ENCODE peak calls at places on chromosomes 1 and 21, in eight cellular contexts. J, E, S, T, O, Z, I and A are unnamed samples.

GRCh38 chr1:47434051-47434842 is 3.6 kb upstream of the FOXD2 start:
- DNase-seq in J (no peak), E (no peak), S (no peak), T (no peak), O (peak; percentile 70), Z (no peak), I (no peak), A (no peak)

GRCh38 chr1:212613440-212614335 is 5.1 kb downstream of the ATF3 start:
- DNase-seq in J (no peak), E (no peak), S (peak; percentile 71), T (peak; percentile 45), O (no peak), Z (no peak), I (no peak), A (no peak)

GRCh38 chr21:39444406-39445145 is 1.0 kb downstream of the LCA5L start:
- DNase-seq in J (no peak), E (no peak), S (peak; percentile 61), T (peak; percentile 77), O (peak; percentile 58), Z (no peak), I (peak; percentile 91), A (no peak)

GRCh38 chr1:16904560-16905111 is 8.9 kb downstream of the RNU1-2 start:
- DNase-seq in J (peak; percentile 98), E (peak; percentile 100), S (peak; percentile 100), T (peak; percentile 100), O (peak; percentile 99), Z (peak; percentile 98), I (peak; percentile 97), A (peak; percentile 89)

GRCh38 chr1:62590970-62591368 is 6.4 kb upstream of the ANGPTL3 start:
- DNase-seq in J (no peak), E (no peak), S (no peak), T (no peak), O (no peak), Z (no peak), I (no peak), A (no peak)

GRCh38 chr21:28239345-28239744 is 753.3 kb downstream of the LTN1 start:
- DNase-seq in J (no peak), E (no peak), S (no peak), T (no peak), O (no peak), Z (no peak), I (peak; percentile 33), A (no peak)

GRCh38 chr1:115251340-115251748 is 86.7 kb downstream of the NGF start:
- DNase-seq in J (no peak), E (no peak), S (peak; percentile 27), T (peak; percentile 49), O (no peak), Z (no peak), I (no peak), A (no peak)

GRCh38 chr1:56525463-56526155 is 53.8 kb downstream of the PLPP3 start:
- DNase-seq in J (peak; percentile 70), E (no peak), S (peak; percentile 44), T (no peak), O (no peak), Z (no peak), I (no peak), A (no peak)

GRCh38 chr1:171715813-171716251 is 26.0 kb downstream of the VAMP4 start:
- DNase-seq in J (no peak), E (no peak), S (no peak), T (peak; percentile 68), O (peak; percentile 6), Z (no peak), I (peak; percentile 1), A (no peak)

GRCh38 chr1:42370876-42371549 is 9.6 kb upstream of the RIMKLA start:
- DNase-seq in J (no peak), E (no peak), S (no peak), T (no peak), O (no peak), Z (no peak), I (no peak), A (no peak)

GRCh38 chr1:166039805-166040204 is 127.0 kb downstream of the FAM78B start:
- DNase-seq in J (no peak), E (no peak), S (no peak), T (no peak), O (no peak), Z (no peak), I (no peak), A (no peak)

GRCh38 chr1:181485276-181486097 is 2.2 kb downstream of the CACNA1E start:
- DNase-seq in J (peak; percentile 43), E (no peak), S (no peak), T (peak; percentile 5), O (peak; percentile 67), Z (peak; percentile 55), I (peak; percentile 82), A (no peak)

GRCh38 chr1:14598498-14599172 is at the start of gene KAZN:
- DNase-seq in J (no peak), E (no peak), S (peak; percentile 60), T (peak; percentile 11), O (peak; percentile 87), Z (no peak), I (peak; percentile 87), A (peak; percentile 57)

GRCh38 chr1:190633488-190633887 is 155.8 kb upstream of the BRINP3 start:
- DNase-seq in J (no peak), E (no peak), S (no peak), T (no peak), O (peak; percentile 67), Z (no peak), I (peak; percentile 30), A (no peak)

GRCh38 chr1:211683396-211684297 is 8.2 kb upstream of the NEK2 start:
- DNase-seq in J (no peak), E (no peak), S (no peak), T (no peak), O (no peak), Z (no peak), I (no peak), A (no peak)

GRCh38 chr1:234852659-234853058 is 242.7 kb upstream of the IRF2BP2 start:
- DNase-seq in J (no peak), E (no peak), S (no peak), T (no peak), O (peak; percentile 60), Z (no peak), I (no peak), A (no peak)

GRCh38 chr1:12525311-12526181 is 92.5 kb downstream of the DHRS3 start:
- DNase-seq in J (no peak), E (no peak), S (no peak), T (peak; percentile 55), O (no peak), Z (no peak), I (no peak), A (no peak)

GRCh38 chr1:55374801-55375616 is 159.8 kb upstream of the USP24 start:
- DNase-seq in J (no peak), E (no peak), S (peak; percentile 15), T (no peak), O (no peak), Z (no peak), I (no peak), A (no peak)

GRCh38 chr1:56821462-56821797 is 2.2 kb upstream of the FYB2 start:
- DNase-seq in J (no peak), E (no peak), S (no peak), T (no peak), O (peak; percentile 90), Z (no peak), I (no peak), A (no peak)

GRCh38 chr1:182527680-182528079 is 61.4 kb downstream of the RNASEL start:
- DNase-seq in J (no peak), E (no peak), S (no peak), T (no peak), O (no peak), Z (no peak), I (no peak), A (no peak)

GRCh38 chr21:43188712-43189151 is 19.9 kb downstream of the CRYAA start:
- DNase-seq in J (no peak), E (no peak), S (no peak), T (no peak), O (no peak), Z (peak; percentile 36), I (no peak), A (no peak)

GRCh38 chr1:148166558-148167492 is 14.7 kb upstream of the NBPF11 start:
- DNase-seq in J (no peak), E (no peak), S (no peak), T (no peak), O (peak; percentile 20), Z (no peak), I (peak; percentile 44), A (no peak)

GRCh38 chr1:112706505-112707216 is at the start of gene RHOC:
- DNase-seq in J (no peak), E (peak; percentile 19), S (peak; percentile 90), T (peak; percentile 87), O (peak; percentile 67), Z (peak; percentile 68), I (peak; percentile 89), A (peak; percentile 81)

GRCh38 chr1:210827481-210827880 is 306.5 kb downstream of the KCNH1 start:
- DNase-seq in J (no peak), E (no peak), S (no peak), T (no peak), O (no peak), Z (no peak), I (no peak), A (no peak)

GRCh38 chr21:41895643-41896493 is 16.7 kb upstream of the PRDM15 start:
- DNase-seq in J (no peak), E (peak; percentile 17), S (no peak), T (no peak), O (peak; percentile 63), Z (peak; percentile 80), I (no peak), A (no peak)

GRCh38 chr1:15090373-15090772 is 63.2 kb upstream of the TMEM51 start:
- DNase-seq in J (no peak), E (no peak), S (peak; percentile 62), T (no peak), O (peak; percentile 94), Z (no peak), I (peak; percentile 92), A (no peak)

GRCh38 chr1:3846521-3846920 is 10.5 kb downstream of the CEP104 start:
- DNase-seq in J (no peak), E (no peak), S (no peak), T (no peak), O (no peak), Z (no peak), I (no peak), A (no peak)

GRCh38 chr1:247885011-247885410 is 10.4 kb upstream of the OR2W3 start:
- DNase-seq in J (no peak), E (no peak), S (peak; percentile 47), T (no peak), O (no peak), Z (no peak), I (no peak), A (no peak)

GRCh38 chr1:19404748-19405147 is 80.6 kb downstream of the CAPZB start:
- DNase-seq in J (no peak), E (no peak), S (no peak), T (no peak), O (no peak), Z (no peak), I (no peak), A (no peak)

GRCh38 chr21:16536661-16537359 is 807.0 kb downstream of the USP25 start:
- DNase-seq in J (no peak), E (no peak), S (peak; percentile 7), T (no peak), O (no peak), Z (no peak), I (no peak), A (no peak)

GRCh38 chr1:201420608-201421002 is 925 bp downstream of the TNNI1 start:
- DNase-seq in J (no peak), E (no peak), S (no peak), T (no peak), O (no peak), Z (no peak), I (peak; percentile 61), A (no peak)

GRCh38 chr1:31866450-31866801 is 50.6 kb upstream of the SPOCD1 start:
- DNase-seq in J (no peak), E (no peak), S (no peak), T (no peak), O (no peak), Z (peak; percentile 22), I (no peak), A (no peak)

GRCh38 chr21:45981641-45982255 is at the start of gene COL6A1:
- DNase-seq in J (no peak), E (peak; percentile 22), S (peak; percentile 81), T (peak; percentile 60), O (peak; percentile 62), Z (no peak), I (peak; percentile 80), A (peak; percentile 89)

GRCh38 chr1:244863491-244864252 is 671 bp downstream of the HNRNPU start:
- DNase-seq in J (no peak), E (no peak), S (no peak), T (no peak), O (peak; percentile 23), Z (no peak), I (no peak), A (no peak)